ENCODE peak calls at places on chromosome 7, in five cellular contexts. I is ecto neural progenitor cell, M is cardiac fibroblast, D is SHP77 treated with DMSO at 0.1 percent for 48 hours, Z is adrenal gland. F is an unnamed sample.

GRCh38 chr7:37365405-37365804 is 83.3 kb downstream of the ELMO1 start:
- DNase-seq in I (no peak), M (no peak), D (no peak), Z (no peak), F (no peak)

GRCh38 chr7:14305233-14305866 is 315.9 kb upstream of the ETV1 start:
- DNase-seq in I (no peak), M (no peak), D (no peak), Z (peak), F (no peak)

GRCh38 chr7:2956526-2957368 is 86.9 kb downstream of the CARD11 start:
- DNase-seq in I (no peak), M (peak), D (no peak), Z (peak), F (peak)

GRCh38 chr7:108181073-108181985 is 51.2 kb upstream of the LAMB4 start:
- DNase-seq in I (no peak), M (peak), D (peak), Z (no peak), F (peak)

GRCh38 chr7:14191686-14192098 is 202.2 kb upstream of the ETV1 start:
- DNase-seq in I (no peak), M (peak), D (no peak), Z (peak), F (no peak)

GRCh38 chr7:105067691-105068090 is 53.7 kb downstream of the KMT2E start:
- DNase-seq in I (no peak), M (no peak), D (no peak), Z (no peak), F (no peak)

GRCh38 chr7:42984137-42984536 is 52.0 kb downstream of the MRPL32 start:
- DNase-seq in I (no peak), M (no peak), D (no peak), Z (no peak), F (no peak)

GRCh38 chr7:20141666-20142065 is 75.5 kb downstream of the MACC1 start:
- DNase-seq in I (no peak), M (peak), D (peak), Z (no peak), F (no peak)

GRCh38 chr7:464712-465461 is 54.8 kb downstream of the PDGFA start:
- DNase-seq in I (no peak), M (peak), D (no peak), Z (peak), F (no peak)

GRCh38 chr7:150980663-150981062 is 2.5 kb upstream of the KCNH2 start:
- DNase-seq in I (no peak), M (no peak), D (no peak), Z (no peak), F (no peak)

GRCh38 chr7:7516662-7517061 is 19.0 kb downstream of the COL28A1 start:
- DNase-seq in I (no peak), M (no peak), D (no peak), Z (no peak), F (no peak)

F was measured in Kasumi-1.